ENCODE peak calls at places on chromosomes 11 and 22, in seven cellular contexts. X is NCI-H1694 treated with DMSO at 0.1 percent for 48 hours; M is NCI-H1417; Z is CD4-positive, alpha-beta memory T cell; P is NCI-H748 treated with DMSO at 0.1 percent for 48 hours; V is fibroblast of pulmonary artery; U is activated CD4-positive, alpha-beta T cell treated with anti-CD3 and anti-CD28 coated beads, Interleukin-2, amount 50 U/mL, for 48 hours. L is an unnamed sample.

GRCh38 chr11:50102916-50103315 is 70.2 kb downstream of the OR4C45 start:
- DNase-seq in X (no peak), M (no peak), Z (no peak), P (no peak), V (no peak), U (no peak), L (no peak)

GRCh38 chr11:12642040-12642439 is 32.2 kb upstream of the TEAD1 start:
- DNase-seq in X (no peak), M (no peak), Z (no peak), P (no peak), V (peak), U (no peak), L (peak)

GRCh38 chr11:29040489-29040888 is 932.3 kb downstream of the METTL15 start:
- DNase-seq in X (no peak), M (no peak), Z (no peak), P (no peak), V (no peak), U (no peak), L (no peak)

GRCh38 chr11:88555018-88555828 is 217.7 kb upstream of the CTSC start:
- DNase-seq in X (no peak), M (peak), Z (no peak), P (no peak), V (peak), U (no peak), L (no peak)

GRCh38 chr22:48089601-48090331 is 1327.3 kb downstream of the TBC1D22A start:
- DNase-seq in X (no peak), M (no peak), Z (no peak), P (no peak), V (peak), U (no peak), L (no peak)

GRCh38 chr11:72735495-72736027 is 16.6 kb downstream of the ARAP1 start:
- DNase-seq in X (no peak), M (peak), Z (no peak), P (no peak), V (peak), U (no peak), L (peak)

GRCh38 chr11:46808804-46809431 is 37.2 kb downstream of the CKAP5 start:
- DNase-seq in X (no peak), M (peak), Z (no peak), P (no peak), V (peak), U (no peak), L (peak)

GRCh38 chr11:62652156-62653006 is 721 bp downstream of the INTS5 start:
- DNase-seq in X (no peak), M (no peak), Z (peak), P (no peak), V (no peak), U (no peak), L (peak)

GRCh38 chr22:18063311-18063710 is 14.5 kb upstream of the PEX26 start:
- DNase-seq in X (no peak), M (no peak), Z (no peak), P (no peak), V (no peak), U (no peak), L (no peak)

GRCh38 chr22:37231406-37232139 is 12.5 kb downstream of the RAC2 start:
- DNase-seq in X (no peak), M (no peak), Z (peak), P (no peak), V (no peak), U (peak), L (no peak)

GRCh38 chr11:102453286-102453797 is 777 bp upstream of the TMEM123 start:
- DNase-seq in X (no peak), M (peak), Z (no peak), P (no peak), V (no peak), U (no peak), L (no peak)

GRCh38 chr11:65851083-65851579 is 6.8 kb downstream of the CFL1 start:
- DNase-seq in X (no peak), M (peak), Z (no peak), P (no peak), V (no peak), U (no peak), L (peak)

GRCh38 chr22:45587638-45588481 is 83.8 kb upstream of the ATXN10 start:
- DNase-seq in X (no peak), M (no peak), Z (no peak), P (no peak), V (no peak), U (no peak), L (no peak)

GRCh38 chr11:65588199-65589054 is 7.2 kb downstream of the KCNK7 start:
- DNase-seq in X (no peak), M (peak), Z (peak), P (no peak), V (peak), U (peak), L (peak)

GRCh38 chr11:130201026-130201425 is 41.4 kb downstream of the ST14 start:
- DNase-seq in X (no peak), M (no peak), Z (no peak), P (no peak), V (no peak), U (no peak), L (no peak)

GRCh38 chr22:44659140-44659539 is 42.9 kb upstream of the PRR5 start:
- DNase-seq in X (peak), M (no peak), Z (no peak), P (no peak), V (no peak), U (no peak), L (no peak)

L was measured in K562.